ENCODE peak calls at places on chromosomes 3 and 15, in ten cellular contexts. One of them, this sample, is unnamed.
A peak's percentile ranks its signal among the peaks of the same experiment; 100 is the strongest.

GRCh38 chr3:154967090-154967489 is 113.0 kb upstream of the MME start:
- DNase-seq in tibial artery: no peak
- DNase-seq in BE2C: no peak
- DNase-seq in activated CD8-positive, alpha-beta T cell treated with anti-CD3 and anti-CD28 coated beads for 36 hours: no peak
- DNase-seq in progenitor cell of endocrine pancreas: no peak
- DNase-seq in Calu3: no peak
- DNase-seq in testis: no peak
- DNase-seq in GM20000: no peak
- DNase-seq in adrenal gland: no peak
- DNase-seq in gastrocnemius medialis: no peak
- DNase-seq in this sample: no peak

GRCh38 chr15:69412701-69413100 is 1.4 kb upstream of the KIF23 start:
- DNase-seq in gastrocnemius medialis: no peak
- DNase-seq in testis: no peak
- DNase-seq in progenitor cell of endocrine pancreas: no peak
- DNase-seq in activated CD8-positive, alpha-beta T cell treated with anti-CD3 and anti-CD28 coated beads for 36 hours: no peak
- DNase-seq in tibial artery: no peak
- DNase-seq in adrenal gland: no peak
- DNase-seq in BE2C: no peak
- DNase-seq in Calu3: no peak
- DNase-seq in GM20000: no peak
- DNase-seq in this sample: no peak

GRCh38 chr3:183698318-183698731 is 728 bp downstream of the YEATS2 start:
- DNase-seq in Calu3: peak; percentile 45
- DNase-seq in BE2C: peak; percentile 43
- DNase-seq in tibial artery: no peak
- DNase-seq in testis: peak; percentile 25
- DNase-seq in gastrocnemius medialis: no peak
- DNase-seq in progenitor cell of endocrine pancreas: peak; percentile 21
- DNase-seq in activated CD8-positive, alpha-beta T cell treated with anti-CD3 and anti-CD28 coated beads for 36 hours: peak; percentile 24
- DNase-seq in adrenal gland: peak; percentile 59
- DNase-seq in GM20000: peak; percentile 58
- DNase-seq in this sample: no peak

GRCh38 chr3:108538083-108538482 is 27.7 kb upstream of the MYH15 start:
- DNase-seq in tibial artery: no peak
- DNase-seq in gastrocnemius medialis: no peak
- DNase-seq in GM20000: no peak
- DNase-seq in activated CD8-positive, alpha-beta T cell treated with anti-CD3 and anti-CD28 coated beads for 36 hours: no peak
- DNase-seq in Calu3: no peak
- DNase-seq in adrenal gland: no peak
- DNase-seq in BE2C: no peak
- DNase-seq in testis: no peak
- DNase-seq in progenitor cell of endocrine pancreas: no peak
- DNase-seq in this sample: no peak

GRCh38 chr3:30319713-30320112 is 286.7 kb upstream of the TGFBR2 start:
- DNase-seq in GM20000: no peak
- DNase-seq in BE2C: peak; percentile 11
- DNase-seq in tibial artery: no peak
- DNase-seq in adrenal gland: peak; percentile 63
- DNase-seq in activated CD8-positive, alpha-beta T cell treated with anti-CD3 and anti-CD28 coated beads for 36 hours: peak; percentile 60
- DNase-seq in Calu3: peak; percentile 43
- DNase-seq in progenitor cell of endocrine pancreas: no peak
- DNase-seq in gastrocnemius medialis: peak; percentile 18
- DNase-seq in testis: peak; percentile 35
- DNase-seq in this sample: no peak

GRCh38 chr3:99568936-99569335 is 69.5 kb upstream of the COL8A1 start:
- DNase-seq in GM20000: no peak
- DNase-seq in gastrocnemius medialis: no peak
- DNase-seq in activated CD8-positive, alpha-beta T cell treated with anti-CD3 and anti-CD28 coated beads for 36 hours: no peak
- DNase-seq in BE2C: no peak
- DNase-seq in tibial artery: no peak
- DNase-seq in Calu3: no peak
- DNase-seq in adrenal gland: no peak
- DNase-seq in testis: no peak
- DNase-seq in progenitor cell of endocrine pancreas: no peak
- DNase-seq in this sample: no peak

GRCh38 chr3:126152458-126152857 is 27.9 kb downstream of the ALDH1L1 start:
- DNase-seq in GM20000: no peak
- DNase-seq in adrenal gland: no peak
- DNase-seq in progenitor cell of endocrine pancreas: no peak
- DNase-seq in tibial artery: no peak
- DNase-seq in BE2C: no peak
- DNase-seq in Calu3: no peak
- DNase-seq in testis: no peak
- DNase-seq in gastrocnemius medialis: no peak
- DNase-seq in activated CD8-positive, alpha-beta T cell treated with anti-CD3 and anti-CD28 coated beads for 36 hours: no peak
- DNase-seq in this sample: no peak

GRCh38 chr3:136075218-136075808 is 109.8 kb downstream of the PPP2R3A start:
- DNase-seq in BE2C: peak; percentile 76
- DNase-seq in testis: peak; percentile 86
- DNase-seq in activated CD8-positive, alpha-beta T cell treated with anti-CD3 and anti-CD28 coated beads for 36 hours: peak; percentile 80
- DNase-seq in GM20000: peak; percentile 35
- DNase-seq in Calu3: peak; percentile 81
- DNase-seq in progenitor cell of endocrine pancreas: peak; percentile 44
- DNase-seq in tibial artery: peak; percentile 78
- DNase-seq in gastrocnemius medialis: peak; percentile 73
- DNase-seq in adrenal gland: peak; percentile 92
- DNase-seq in this sample: peak; percentile 26

GRCh38 chr3:142366434-142366833 is 81.4 kb downstream of the XRN1 start:
- DNase-seq in testis: no peak
- DNase-seq in BE2C: no peak
- DNase-seq in Calu3: no peak
- DNase-seq in adrenal gland: no peak
- DNase-seq in GM20000: no peak
- DNase-seq in gastrocnemius medialis: no peak
- DNase-seq in activated CD8-positive, alpha-beta T cell treated with anti-CD3 and anti-CD28 coated beads for 36 hours: no peak
- DNase-seq in tibial artery: no peak
- DNase-seq in progenitor cell of endocrine pancreas: no peak
- DNase-seq in this sample: no peak
- TF ChIP-seq CTCF in testis: peak; percentile 22
- TF ChIP-seq CTCF in BE2C: peak; percentile 48
- TF ChIP-seq CTCF in Calu3: peak; percentile 16
- TF ChIP-seq CTCF in adrenal gland: no peak
- TF ChIP-seq CTCF in GM20000: no peak
- TF ChIP-seq CTCF in gastrocnemius medialis: no peak
- TF ChIP-seq CTCF in activated CD8-positive, alpha-beta T cell treated with anti-CD3 and anti-CD28 coated beads for 36 hours: no peak
- TF ChIP-seq CTCF in tibial artery: no peak
- TF ChIP-seq CTCF in progenitor cell of endocrine pancreas: peak; percentile 46
- TF ChIP-seq CTCF in this sample: no peak

DNA sequence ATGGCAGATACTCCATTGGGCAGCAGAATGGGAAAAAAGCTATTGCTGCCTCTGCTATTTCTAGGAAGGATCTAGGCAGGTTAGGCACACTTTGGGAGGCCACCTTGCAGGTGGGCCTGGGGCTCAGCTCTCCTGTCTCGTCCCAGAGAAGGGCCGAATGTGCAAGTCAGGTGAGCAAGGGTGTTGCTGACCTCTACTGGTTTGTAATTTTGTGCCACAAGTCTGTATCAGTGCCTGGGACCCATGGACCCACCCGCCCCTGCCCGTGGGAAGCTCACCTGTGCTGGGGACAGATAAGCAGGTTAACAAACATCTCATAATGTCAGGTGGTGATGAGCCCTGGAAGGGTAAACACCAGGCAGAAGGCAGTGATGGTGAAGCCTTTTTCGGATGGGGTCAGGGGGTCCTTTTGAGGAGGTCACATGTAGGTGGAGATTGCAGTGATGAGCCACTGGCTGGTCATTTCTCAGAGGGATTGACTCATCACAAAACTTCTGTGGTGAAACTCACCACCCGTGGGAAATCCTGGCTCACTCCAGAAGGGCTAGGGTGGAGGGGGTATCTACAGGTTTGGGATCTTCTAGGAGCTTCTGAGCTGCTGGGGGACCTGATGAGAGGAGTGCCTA is 161.3 kb downstream of the KLF13 start:
- DNase-seq in activated CD8-positive, alpha-beta T cell treated with anti-CD3 and anti-CD28 coated beads for 36 hours: peak; percentile 60
- DNase-seq in adrenal gland: peak; percentile 50
- DNase-seq in progenitor cell of endocrine pancreas: peak; percentile 6
- DNase-seq in BE2C: no peak
- DNase-seq in Calu3: no peak
- DNase-seq in gastrocnemius medialis: peak; percentile 13
- DNase-seq in tibial artery: no peak
- DNase-seq in GM20000: peak; percentile 69
- DNase-seq in testis: peak; percentile 10
- DNase-seq in this sample: no peak
- TF ChIP-seq CTCF in activated CD8-positive, alpha-beta T cell treated with anti-CD3 and anti-CD28 coated beads for 36 hours: no peak
- TF ChIP-seq CTCF in adrenal gland: no peak
- TF ChIP-seq CTCF in progenitor cell of endocrine pancreas: peak; percentile 13
- TF ChIP-seq CTCF in BE2C: peak; percentile 23
- TF ChIP-seq CTCF in Calu3: no peak
- TF ChIP-seq CTCF in gastrocnemius medialis: no peak
- TF ChIP-seq CTCF in tibial artery: no peak
- TF ChIP-seq CTCF in GM20000: peak; percentile 15
- TF ChIP-seq CTCF in testis: no peak
- TF ChIP-seq CTCF in this sample: no peak

DNA sequence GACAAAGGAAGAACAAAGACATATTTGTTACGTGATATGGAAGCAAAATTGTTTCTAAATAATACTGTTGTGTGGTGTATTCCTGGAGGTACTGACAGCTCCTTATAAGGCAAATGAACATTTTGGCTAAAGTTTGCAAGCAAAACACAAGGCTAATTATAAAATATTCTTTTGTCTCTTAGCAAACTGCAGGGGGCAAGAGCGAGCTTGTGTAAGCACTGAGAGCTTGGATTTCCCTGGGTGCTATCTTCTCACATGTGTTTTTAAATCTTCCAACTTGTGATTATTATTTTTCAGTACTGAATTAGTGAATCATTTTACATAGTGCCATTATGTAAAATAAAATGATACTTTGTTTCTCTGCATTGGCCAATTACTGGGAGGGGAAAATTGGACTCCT is 611.4 kb downstream of the AGBL1 start:
- DNase-seq in BE2C: peak; percentile 13
- DNase-seq in Calu3: no peak
- DNase-seq in progenitor cell of endocrine pancreas: no peak
- DNase-seq in tibial artery: no peak
- DNase-seq in testis: no peak
- DNase-seq in GM20000: no peak
- DNase-seq in gastrocnemius medialis: no peak
- DNase-seq in activated CD8-positive, alpha-beta T cell treated with anti-CD3 and anti-CD28 coated beads for 36 hours: no peak
- DNase-seq in adrenal gland: no peak
- DNase-seq in this sample: no peak
- TF ChIP-seq CTCF in BE2C: peak; percentile 42
- TF ChIP-seq CTCF in Calu3: no peak
- TF ChIP-seq CTCF in progenitor cell of endocrine pancreas: no peak
- TF ChIP-seq CTCF in tibial artery: no peak
- TF ChIP-seq CTCF in testis: peak; percentile 14
- TF ChIP-seq CTCF in GM20000: no peak
- TF ChIP-seq CTCF in gastrocnemius medialis: no peak
- TF ChIP-seq CTCF in activated CD8-positive, alpha-beta T cell treated with anti-CD3 and anti-CD28 coated beads for 36 hours: no peak
- TF ChIP-seq CTCF in adrenal gland: no peak
- TF ChIP-seq CTCF in this sample: no peak

GRCh38 chr3:98114264-98114663 is 16.3 kb upstream of the OR5H1 start:
- DNase-seq in tibial artery: no peak
- DNase-seq in GM20000: no peak
- DNase-seq in gastrocnemius medialis: no peak
- DNase-seq in progenitor cell of endocrine pancreas: no peak
- DNase-seq in testis: no peak
- DNase-seq in Calu3: no peak
- DNase-seq in adrenal gland: no peak
- DNase-seq in activated CD8-positive, alpha-beta T cell treated with anti-CD3 and anti-CD28 coated beads for 36 hours: no peak
- DNase-seq in BE2C: no peak
- DNase-seq in this sample: no peak
- TF ChIP-seq CTCF in tibial artery: no peak
- TF ChIP-seq CTCF in GM20000: no peak
- TF ChIP-seq CTCF in gastrocnemius medialis: no peak
- TF ChIP-seq CTCF in progenitor cell of endocrine pancreas: no peak
- TF ChIP-seq CTCF in testis: no peak
- TF ChIP-seq CTCF in Calu3: no peak
- TF ChIP-seq CTCF in adrenal gland: no peak
- TF ChIP-seq CTCF in activated CD8-positive, alpha-beta T cell treated with anti-CD3 and anti-CD28 coated beads for 36 hours: no peak
- TF ChIP-seq CTCF in BE2C: no peak
- TF ChIP-seq CTCF in this sample: no peak

DNA sequence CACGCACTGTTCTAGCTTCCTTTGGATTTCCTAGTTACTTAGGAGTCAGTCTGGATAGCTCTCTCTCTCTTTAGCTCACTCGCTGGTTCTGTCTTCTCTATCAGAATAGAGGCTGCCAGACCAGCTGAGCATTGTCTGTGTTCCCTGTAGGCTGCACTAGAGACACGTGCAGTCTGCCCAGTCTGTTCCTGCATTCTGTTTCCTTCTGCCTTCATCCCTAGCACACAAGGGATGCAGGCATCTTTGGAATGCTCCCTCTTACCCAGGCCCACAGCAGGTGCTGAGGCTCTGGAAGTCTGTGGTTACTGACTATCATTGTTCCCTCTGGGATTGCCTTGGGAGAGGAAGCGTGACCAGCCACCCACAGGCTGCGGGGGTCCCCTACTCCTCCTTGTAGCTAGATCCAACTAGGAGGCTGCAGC is 322.8 kb downstream of the ZNF621 start:
- DNase-seq in testis: peak; percentile 74
- DNase-seq in progenitor cell of endocrine pancreas: no peak
- DNase-seq in tibial artery: no peak
- DNase-seq in gastrocnemius medialis: no peak
- DNase-seq in BE2C: no peak
- DNase-seq in activated CD8-positive, alpha-beta T cell treated with anti-CD3 and anti-CD28 coated beads for 36 hours: no peak
- DNase-seq in adrenal gland: no peak
- DNase-seq in GM20000: no peak
- DNase-seq in Calu3: no peak
- DNase-seq in this sample: no peak
- TF ChIP-seq CTCF in testis: no peak
- TF ChIP-seq CTCF in progenitor cell of endocrine pancreas: no peak
- TF ChIP-seq CTCF in tibial artery: no peak
- TF ChIP-seq CTCF in gastrocnemius medialis: no peak
- TF ChIP-seq CTCF in BE2C: peak; percentile 14
- TF ChIP-seq CTCF in activated CD8-positive, alpha-beta T cell treated with anti-CD3 and anti-CD28 coated beads for 36 hours: no peak
- TF ChIP-seq CTCF in adrenal gland: no peak
- TF ChIP-seq CTCF in GM20000: no peak
- TF ChIP-seq CTCF in Calu3: no peak
- TF ChIP-seq CTCF in this sample: no peak

This sample was measured in mesothelial cell of epicardium.